ENCODE peak calls at places on chromosomes 11 and 22, in nine cellular contexts. S is ovary, Z is tibial artery, H is heart right ventricle, C is Peyer's patch, U is lung, V is left ventricle myocardium inferior, G is OCI-LY7, Q is HCT116. N is an unnamed sample.

GRCh38 chr11:32312865-32313403 is 122.4 kb downstream of the WT1 start:
- DNase-seq in S (peak; percentile 43), Z (no peak), H (no peak), C (no peak), U (peak; percentile 35), V (no peak), G (peak; percentile 24), Q (peak; percentile 63), N (peak; percentile 64)

GRCh38 chr11:96111308-96111707 is 187.4 kb upstream of the MTMR2 start:
- DNase-seq in S (no peak), Z (no peak), H (no peak), C (no peak), U (no peak), V (no peak), G (no peak), Q (no peak), N (no peak)

GRCh38 chr22:35839811-35840739 is 122.4 kb downstream of the APOL5 start:
- DNase-seq in S (peak; percentile 87), Z (peak; percentile 90), H (peak; percentile 88), C (peak; percentile 29), U (peak; percentile 86), V (peak; percentile 82), G (peak; percentile 74), Q (peak; percentile 95), N (peak; percentile 89)

GRCh38 chr22:33859311-33859710 is 61.0 kb downstream of the LARGE1 start:
- DNase-seq in S (no peak), Z (no peak), H (no peak), C (no peak), U (no peak), V (no peak), G (no peak), Q (no peak), N (no peak)

GRCh38 chr11:71298761-71299181 is 46.4 kb upstream of the SHANK2 start:
- DNase-seq in S (no peak), Z (peak; percentile 53), H (no peak), C (no peak), U (peak; percentile 24), V (no peak), G (no peak), Q (no peak), N (no peak)

GRCh38 chr11:82960000-82960778 is 58.7 kb downstream of the DDIAS start:
- DNase-seq in S (no peak), Z (no peak), H (no peak), C (peak; percentile 39), U (no peak), V (no peak), G (peak; percentile 81), Q (no peak), N (no peak)

GRCh38 chr11:44986315-44986714 is 35.6 kb upstream of the TP53I11 start:
- DNase-seq in S (no peak), Z (no peak), H (no peak), C (no peak), U (no peak), V (no peak), G (no peak), Q (no peak), N (no peak)

GRCh38 chr11:45670386-45671135 is 5.1 kb upstream of the CHST1 start:
- DNase-seq in S (no peak), Z (no peak), H (no peak), C (no peak), U (no peak), V (no peak), G (no peak), Q (no peak), N (no peak)

GRCh38 chr22:25930710-25931353 is 188.8 kb downstream of the MYO18B start:
- DNase-seq in S (no peak), Z (no peak), H (no peak), C (no peak), U (no peak), V (no peak), G (no peak), Q (no peak), N (no peak)

GRCh38 chr11:443542-444199 is 1.9 kb upstream of the ANO9 start:
- DNase-seq in S (no peak), Z (no peak), H (no peak), C (no peak), U (no peak), V (no peak), G (no peak), Q (no peak), N (no peak)

GRCh38 chr11:48099916-48100446 is 116.6 kb upstream of the OR4B1 start:
- DNase-seq in S (no peak), Z (no peak), H (no peak), C (no peak), U (no peak), V (no peak), G (peak; percentile 33), Q (no peak), N (no peak)

GRCh38 chr11:72000591-72000867 is 1.8 kb downstream of the IL18BP start:
- DNase-seq in S (no peak), Z (no peak), H (no peak), C (no peak), U (no peak), V (no peak), G (no peak), Q (no peak), N (no peak)

GRCh38 chr11:118290923-118291322 is 13.6 kb upstream of the CD3E start:
- DNase-seq in S (no peak), Z (no peak), H (peak; percentile 22), C (no peak), U (peak; percentile 50), V (no peak), G (peak; percentile 34), Q (peak; percentile 51), N (peak; percentile 19)

GRCh38 chr11:65502852-65503603 is 4.2 kb downstream of the MALAT1 start:
- DNase-seq in S (peak; percentile 17), Z (no peak), H (no peak), C (no peak), U (no peak), V (no peak), G (peak; percentile 42), Q (no peak), N (no peak)

GRCh38 chr22:36430863-36431262 is 43.1 kb upstream of the MYH9 start:
- DNase-seq in S (no peak), Z (no peak), H (no peak), C (no peak), U (no peak), V (no peak), G (no peak), Q (no peak), N (no peak)

GRCh38 chr11:111886844-111887243 is 7.5 kb downstream of the CFAP68 start:
- DNase-seq in S (no peak), Z (no peak), H (no peak), C (no peak), U (no peak), V (no peak), G (no peak), Q (no peak), N (no peak)

GRCh38 chr11:67406420-67406968 is 2.6 kb downstream of the TBC1D10C start:
- DNase-seq in S (no peak), Z (no peak), H (no peak), C (no peak), U (no peak), V (no peak), G (no peak), Q (no peak), N (no peak)

GRCh38 chr11:67406969-67407699 is 3.3 kb downstream of the TBC1D10C start:
- DNase-seq in S (no peak), Z (no peak), H (no peak), C (peak; percentile 62), U (no peak), V (no peak), G (peak; percentile 68), Q (no peak), N (no peak)

GRCh38 chr11:67404515-67405195 is 772 bp downstream of the TBC1D10C start:
- DNase-seq in S (no peak), Z (no peak), H (no peak), C (peak; percentile 80), U (no peak), V (no peak), G (no peak), Q (no peak), N (no peak)

GRCh38 chr11:67405688-67406339 is 1.9 kb downstream of the TBC1D10C start:
- DNase-seq in S (no peak), Z (no peak), H (no peak), C (no peak), U (no peak), V (no peak), G (no peak), Q (no peak), N (no peak)

GRCh38 chr11:67405196-67405567 is 1.3 kb downstream of the TBC1D10C start:
- DNase-seq in S (no peak), Z (no peak), H (no peak), C (no peak), U (no peak), V (no peak), G (no peak), Q (no peak), N (no peak)
- H3K27ac ChIP-seq in S (no peak overlapping the region), Z (no peak overlapping the region), H (no peak overlapping the region), C (peak overlapping the region; percentile 91), U (no peak overlapping the region), V (no peak overlapping the region), G (peak overlapping the region; percentile 97), Q (no peak overlapping the region), N (no peak overlapping the region)

GRCh38 chr11:10494636-10495463 is 39.8 kb downstream of the AMPD3 start:
- DNase-seq in S (no peak), Z (peak; percentile 57), H (no peak), C (no peak), U (peak; percentile 25), V (no peak), G (no peak), Q (no peak), N (no peak)
- H3K36me3 ChIP-seq in S (no peaks in the 10 kb centered on the region), Z (peaks cover 34% of the 10 kb centered on the region), H (no peaks in the 10 kb centered on the region), C (no peaks in the 10 kb centered on the region), U (peaks cover 30% of the 10 kb centered on the region), V (no peaks in the 10 kb centered on the region), G (peaks cover 89% of the 10 kb centered on the region), Q (peaks cover 54% of the 10 kb centered on the region), N (no peaks in the 10 kb centered on the region)

DNA sequence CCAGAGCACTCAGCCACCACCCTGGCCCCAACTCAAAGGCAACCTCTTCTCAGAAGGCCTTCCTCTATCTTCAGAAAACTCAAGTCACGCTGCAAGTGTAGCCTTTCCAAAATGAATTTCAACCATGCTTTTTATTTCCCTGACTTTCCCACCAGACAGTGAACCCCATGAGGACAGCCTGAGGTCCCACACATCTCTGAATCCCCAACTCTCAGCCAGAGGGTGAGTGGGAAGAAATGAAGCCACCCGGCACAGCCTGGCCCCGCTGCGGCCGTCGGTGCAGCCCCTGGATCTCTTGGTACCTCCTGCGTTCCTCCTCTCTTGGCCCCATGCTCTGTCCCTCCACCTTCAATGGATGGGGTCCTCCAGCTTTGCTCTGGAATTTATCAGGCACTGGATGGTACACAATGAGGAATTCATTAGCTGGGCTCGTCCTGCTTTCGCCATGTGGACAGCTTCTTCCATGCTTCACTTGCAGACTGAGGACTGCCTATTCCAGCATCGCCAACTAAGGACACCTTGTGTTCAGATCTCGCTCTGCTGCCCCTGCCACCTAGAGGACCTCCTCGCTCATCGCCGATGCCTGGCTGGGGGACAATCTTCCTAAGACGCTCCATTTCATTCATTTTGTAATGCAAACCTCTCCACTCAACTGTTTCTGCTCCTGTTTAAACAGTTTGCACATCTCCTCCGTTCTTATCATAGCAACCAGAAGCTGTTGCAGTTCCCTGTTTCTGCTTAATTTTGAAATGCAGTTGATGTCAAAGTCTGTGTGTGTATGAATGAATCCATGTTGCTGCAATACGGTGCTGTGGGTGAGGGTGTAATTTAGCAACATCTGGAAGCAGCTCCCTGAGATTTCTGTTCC is 672.1 kb downstream of the TBC1D22A start:
- DNase-seq in S (no peak), Z (no peak), H (no peak), C (no peak), U (no peak), V (no peak), G (no peak), Q (no peak), N (no peak)
- H3K9me3 ChIP-seq in S (no peaks in the 10 kb centered on the region), Z (peaks cover 6% of the 10 kb centered on the region), H (peaks cover 12% of the 10 kb centered on the region), C (no peaks in the 10 kb centered on the region), U (peaks cover 9% of the 10 kb centered on the region), V (peaks cover 41% of the 10 kb centered on the region), G (no peaks in the 10 kb centered on the region), Q (no peaks in the 10 kb centered on the region), N (no peaks in the 10 kb centered on the region)

GRCh38 chr11:30488304-30488998 is 97.7 kb downstream of the MPPED2 start:
- DNase-seq in S (no peak), Z (no peak), H (no peak), C (no peak), U (peak; percentile 58), V (no peak), G (no peak), Q (no peak), N (no peak)
- H3K27ac ChIP-seq in S (no peak overlapping the region), Z (peak overlapping the region; percentile 57), H (no peak overlapping the region), C (no peak overlapping the region), U (no peak overlapping the region), V (peak overlapping the region; percentile 12), G (no peak overlapping the region), Q (no peak overlapping the region), N (no peak overlapping the region)

N was measured in testis.